ENCODE peak calls at places on chromosomes 5 and 9, in ten cellular contexts. Y, S, G, P, J, R, C, Q, E and X are unnamed samples.

GRCh38 chr5:75513841-75514240 is 2.1 kb downstream of the POLK start:
- DNase-seq in Q (no peak), R (no peak), S (no peak), J (no peak), E (no peak), C (no peak), G (no peak), P (no peak), Y (no peak), X (no peak)

GRCh38 chr9:68949271-68950000 is 64.5 kb downstream of the PRKACG start:
- DNase-seq in S (peak; percentile 24), E (no peak), Y (peak; percentile 30), P (no peak), Q (peak; percentile 51), C (peak; percentile 3), R (no peak), J (no peak), G (no peak), X (no peak)

GRCh38 chr5:157821822-157822622 is 36.9 kb downstream of the CLINT1 start:
- DNase-seq in S (no peak), R (no peak), J (no peak), G (no peak), E (no peak), C (no peak), P (no peak), Y (peak; percentile 65), Q (no peak), X (no peak)

GRCh38 chr9:38048319-38048969 is 20.6 kb downstream of the SHB start:
- DNase-seq in C (peak; percentile 66), Y (peak; percentile 80), Q (no peak), E (no peak), G (no peak), S (no peak), J (no peak), R (no peak), P (no peak), X (no peak)

GRCh38 chr9:124278054-124278540 is 20.3 kb downstream of the NEK6 start:
- DNase-seq in C (no peak), R (no peak), J (no peak), Y (no peak), G (no peak), S (no peak), E (no peak), P (no peak), Q (no peak), X (no peak)

GRCh38 chr5:67344870-67345269 is 148.3 kb upstream of the CD180 start:
- DNase-seq in J (no peak), S (no peak), C (no peak), G (no peak), Y (no peak), Q (no peak), E (no peak), R (no peak), P (no peak), X (no peak)

GRCh38 chr9:88534456-88535225 is at the start of gene NXNL2:
- DNase-seq in P (peak; percentile 7), Q (no peak), S (peak; percentile 69), G (peak; percentile 67), R (peak; percentile 74), C (peak; percentile 93), J (no peak), E (peak; percentile 58), Y (peak; percentile 91), X (peak; percentile 18)

GRCh38 chr5:176862330-176862995 is 36.7 kb downstream of the HK3 start:
- DNase-seq in J (no peak), G (no peak), S (no peak), C (no peak), E (no peak), P (no peak), R (no peak), Q (no peak), Y (no peak), X (no peak)

GRCh38 chr5:101783241-101784095 is 512.6 kb downstream of the SLCO4C1 start:
- DNase-seq in P (no peak), E (no peak), Q (no peak), C (no peak), R (no peak), Y (no peak), G (no peak), S (no peak), J (no peak), X (no peak)

GRCh38 chr5:90911169-90911568 is 352.6 kb downstream of the ADGRV1 start:
- DNase-seq in Y (no peak), S (no peak), R (no peak), P (no peak), G (no peak), J (no peak), C (no peak), Q (no peak), E (no peak), X (peak; percentile 52)

GRCh38 chr5:14686517-14686916 is 22.0 kb downstream of the OTULIN start:
- DNase-seq in R (no peak), G (no peak), P (no peak), C (no peak), Y (no peak), J (no peak), S (no peak), Q (no peak), E (no peak), X (no peak)

GRCh38 chr9:113258282-113258681 is 17.1 kb downstream of the CDC26 start:
- DNase-seq in S (no peak), Q (no peak), P (no peak), C (no peak), R (no peak), G (no peak), Y (no peak), J (no peak), E (no peak), X (peak; percentile 62)

GRCh38 chr5:179410291-179411160 is 65.3 kb upstream of the ADAMTS2 start:
- DNase-seq in R (no peak), Q (no peak), G (no peak), C (no peak), E (no peak), P (no peak), Y (no peak), J (no peak), S (no peak), X (no peak)

GRCh38 chr5:83387041-83387440 is 84.5 kb upstream of the VCAN start:
- DNase-seq in G (no peak), S (no peak), R (no peak), Q (no peak), J (no peak), Y (no peak), C (no peak), P (no peak), E (no peak), X (no peak)

GRCh38 chr5:1777281-1778137 is 22.1 kb downstream of the MRPL36 start:
- DNase-seq in Y (no peak), P (no peak), J (no peak), C (no peak), E (no peak), S (no peak), R (no peak), G (peak; percentile 41), Q (no peak), X (no peak)

GRCh38 chr9:135303280-135303647 is 176.3 kb upstream of the PPP1R26 start:
- DNase-seq in Q (no peak), E (no peak), J (no peak), R (no peak), C (no peak), S (no peak), Y (no peak), G (no peak), P (no peak), X (no peak)
- H3K4me3 ChIP-seq in Q (no peak overlapping the region), E (no peak overlapping the region), J (no peak overlapping the region), R (no peak overlapping the region), C (no peak overlapping the region), S (no peak overlapping the region), Y (no peak overlapping the region), G (no peak overlapping the region), P (no peak overlapping the region), X (no peak overlapping the region)

GRCh38 chr5:135039526-135040296 is 5.7 kb upstream of the PITX1 start:
- DNase-seq in C (peak; percentile 78), G (no peak), S (no peak), J (no peak), Q (no peak), E (no peak), Y (no peak), R (peak; percentile 35), P (no peak), X (no peak)
- H3K4me3 ChIP-seq in C (no peak overlapping the region), G (peak overlapping the region; percentile 33), S (peak overlapping the region; percentile 38), J (peak overlapping the region; percentile 27), Q (no peak overlapping the region), E (peak overlapping the region; percentile 7), Y (no peak overlapping the region), R (peak overlapping the region; percentile 38), P (no peak overlapping the region), X (peak overlapping the region; percentile 6)

GRCh38 chr9:78030553-78031270 is 899 bp downstream of the GNAQ start:
- DNase-seq in C (peak; percentile 76), S (peak; percentile 50), Y (peak; percentile 49), J (peak; percentile 40), Q (no peak), G (peak; percentile 73), R (no peak), P (peak; percentile 41), E (peak; percentile 44), X (no peak)
- H3K4me3 ChIP-seq in C (peak overlapping the region; percentile 92), S (peak overlapping the region; percentile 74), Y (peak overlapping the region; percentile 85), J (peak overlapping the region; percentile 87), Q (no peak overlapping the region), G (peak overlapping the region; percentile 61), R (peak overlapping the region; percentile 66), P (peak overlapping the region; percentile 83), E (peak overlapping the region; percentile 76), X (no peak overlapping the region)

GRCh38 chr5:135041145-135041587 is 7.1 kb upstream of the PITX1 start:
- DNase-seq in Y (no peak), C (no peak), R (no peak), S (no peak), J (no peak), E (no peak), G (no peak), P (no peak), Q (no peak), X (no peak)
- H3K4me3 ChIP-seq in Y (no peak overlapping the region), C (no peak overlapping the region), R (no peak overlapping the region), S (no peak overlapping the region), J (no peak overlapping the region), E (no peak overlapping the region), G (no peak overlapping the region), P (no peak overlapping the region), Q (no peak overlapping the region), X (no peak overlapping the region)

GRCh38 chr9:132162764-132163456 is 1.1 kb downstream of the NTNG2 start:
- DNase-seq in P (no peak), Q (no peak), S (no peak), G (no peak), Y (no peak), J (no peak), E (no peak), C (peak; percentile 33), R (no peak), X (no peak)
- H3K4me3 ChIP-seq in P (peak overlapping the region; percentile 57), Q (no peak overlapping the region), S (peak overlapping the region; percentile 74), G (peak overlapping the region; percentile 72), Y (peak overlapping the region; percentile 59), J (peak overlapping the region; percentile 89), E (peak overlapping the region; percentile 73), C (peak overlapping the region; percentile 83), R (peak overlapping the region; percentile 95), X (no peak overlapping the region)